ENCODE peak calls at places on chromosome 17, in nine cellular contexts. One of them, this sample, is unnamed.
A peak's percentile ranks its signal among the peaks of the same experiment; 100 is the strongest.

GRCh38 chr17:75078097-75079022 is 9.4 kb upstream of the SLC16A5 start:
- DNase-seq in CD14-positive monocyte: no peak
- DNase-seq in progenitor cell of endocrine pancreas: no peak
- DNase-seq in WTC11: no peak
- DNase-seq in BE2C: no peak
- DNase-seq in endothelial cell: no peak
- DNase-seq in tibial nerve: no peak
- DNase-seq in coronary artery: no peak
- DNase-seq in IMR-90: peak; percentile 78
- DNase-seq in this sample: no peak

GRCh38 chr17:9004132-9004960 is 17.0 kb upstream of the NTN1 start:
- DNase-seq in CD14-positive monocyte: no peak
- DNase-seq in progenitor cell of endocrine pancreas: no peak
- DNase-seq in WTC11: peak; percentile 52
- DNase-seq in BE2C: no peak
- DNase-seq in endothelial cell: peak; percentile 23
- DNase-seq in tibial nerve: no peak
- DNase-seq in coronary artery: no peak
- DNase-seq in IMR-90: no peak
- DNase-seq in this sample: no peak

GRCh38 chr17:81990836-81991683 is 13.6 kb downstream of the ASPSCR1 start:
- DNase-seq in CD14-positive monocyte: no peak
- DNase-seq in progenitor cell of endocrine pancreas: no peak
- DNase-seq in WTC11: no peak
- DNase-seq in BE2C: peak; percentile 18
- DNase-seq in endothelial cell: no peak
- DNase-seq in tibial nerve: no peak
- DNase-seq in coronary artery: no peak
- DNase-seq in IMR-90: no peak
- DNase-seq in this sample: no peak

GRCh38 chr17:30922235-30922993 is 669 bp downstream of the ADAP2 start:
- DNase-seq in CD14-positive monocyte: no peak
- DNase-seq in progenitor cell of endocrine pancreas: peak; percentile 11
- DNase-seq in WTC11: peak; percentile 38
- DNase-seq in BE2C: no peak
- DNase-seq in endothelial cell: peak; percentile 10
- DNase-seq in tibial nerve: no peak
- DNase-seq in coronary artery: no peak
- DNase-seq in IMR-90: no peak
- DNase-seq in this sample: peak; percentile 84

GRCh38 chr17:74212913-74213791 is at the start of gene TTYH2:
- DNase-seq in CD14-positive monocyte: peak; percentile 85
- DNase-seq in progenitor cell of endocrine pancreas: peak; percentile 39
- DNase-seq in WTC11: peak; percentile 74
- DNase-seq in BE2C: peak; percentile 92
- DNase-seq in endothelial cell: peak; percentile 75
- DNase-seq in tibial nerve: peak; percentile 85
- DNase-seq in coronary artery: peak; percentile 93
- DNase-seq in IMR-90: peak; percentile 82
- DNase-seq in this sample: peak; percentile 90

GRCh38 chr17:43676471-43676870 is 14.7 kb upstream of the MEOX1 start:
- DNase-seq in CD14-positive monocyte: no peak
- DNase-seq in progenitor cell of endocrine pancreas: no peak
- DNase-seq in WTC11: no peak
- DNase-seq in BE2C: no peak
- DNase-seq in endothelial cell: no peak
- DNase-seq in tibial nerve: no peak
- DNase-seq in coronary artery: no peak
- DNase-seq in IMR-90: no peak
- DNase-seq in this sample: no peak

GRCh38 chr17:40312893-40313659 is 4.1 kb downstream of the RARA start:
- DNase-seq in CD14-positive monocyte: no peak
- DNase-seq in progenitor cell of endocrine pancreas: no peak
- DNase-seq in WTC11: peak; percentile 6
- DNase-seq in BE2C: no peak
- DNase-seq in endothelial cell: no peak
- DNase-seq in tibial nerve: peak; percentile 11
- DNase-seq in coronary artery: peak; percentile 73
- DNase-seq in IMR-90: no peak
- DNase-seq in this sample: no peak

GRCh38 chr17:75845058-75845711 is 981 bp upstream of the UNC13D start:
- DNase-seq in CD14-positive monocyte: peak; percentile 94
- DNase-seq in progenitor cell of endocrine pancreas: peak; percentile 55
- DNase-seq in WTC11: peak; percentile 88
- DNase-seq in BE2C: peak; percentile 94
- DNase-seq in endothelial cell: peak; percentile 70
- DNase-seq in tibial nerve: peak; percentile 59
- DNase-seq in coronary artery: peak; percentile 96
- DNase-seq in IMR-90: peak; percentile 73
- DNase-seq in this sample: peak; percentile 85

GRCh38 chr17:2214047-2214717 is 89.4 kb downstream of the SMG6 start:
- DNase-seq in CD14-positive monocyte: peak; percentile 62
- DNase-seq in progenitor cell of endocrine pancreas: no peak
- DNase-seq in WTC11: no peak
- DNase-seq in BE2C: no peak
- DNase-seq in endothelial cell: no peak
- DNase-seq in tibial nerve: peak; percentile 39
- DNase-seq in coronary artery: peak; percentile 82
- DNase-seq in IMR-90: peak; percentile 93
- DNase-seq in this sample: no peak

GRCh38 chr17:36934144-36934758 is 3.0 kb upstream of the LHX1 start:
- DNase-seq in CD14-positive monocyte: no peak
- DNase-seq in progenitor cell of endocrine pancreas: no peak
- DNase-seq in WTC11: peak; percentile 46
- DNase-seq in BE2C: no peak
- DNase-seq in endothelial cell: no peak
- DNase-seq in tibial nerve: no peak
- DNase-seq in coronary artery: peak; percentile 62
- DNase-seq in IMR-90: no peak
- DNase-seq in this sample: no peak

GRCh38 chr17:12627177-12627629 is 38.5 kb upstream of the MYOCD start:
- DNase-seq in CD14-positive monocyte: no peak
- DNase-seq in progenitor cell of endocrine pancreas: no peak
- DNase-seq in WTC11: no peak
- DNase-seq in BE2C: no peak
- DNase-seq in endothelial cell: no peak
- DNase-seq in tibial nerve: peak; percentile 24
- DNase-seq in coronary artery: peak; percentile 91
- DNase-seq in IMR-90: peak; percentile 100
- DNase-seq in this sample: no peak

GRCh38 chr17:71202449-71202848 is 918.4 kb upstream of the SOX9 start:
- DNase-seq in CD14-positive monocyte: no peak
- DNase-seq in progenitor cell of endocrine pancreas: no peak
- DNase-seq in WTC11: no peak
- DNase-seq in BE2C: no peak
- DNase-seq in endothelial cell: no peak
- DNase-seq in tibial nerve: no peak
- DNase-seq in coronary artery: no peak
- DNase-seq in IMR-90: no peak
- DNase-seq in this sample: no peak

DNA sequence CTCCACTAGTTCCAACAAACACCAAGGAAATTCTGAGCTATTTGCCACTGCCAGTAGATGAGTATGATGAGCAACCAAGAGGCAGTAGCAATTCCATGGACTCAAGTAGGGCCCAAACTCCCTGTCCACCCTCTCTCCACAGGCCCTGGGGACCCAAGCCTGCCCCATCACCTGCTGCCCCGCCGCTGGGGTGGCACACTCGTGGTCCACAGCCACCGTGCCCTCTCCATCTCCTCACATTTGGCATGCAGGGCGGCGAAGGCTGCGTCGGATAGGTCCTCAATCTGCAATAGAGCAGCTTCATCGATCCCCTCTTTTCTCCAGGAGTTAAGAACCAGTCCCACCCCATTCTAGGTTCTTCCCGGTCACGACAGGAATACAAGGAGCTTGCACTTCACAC is 33.9 kb downstream of the STH start:
- DNase-seq in CD14-positive monocyte: no peak
- DNase-seq in progenitor cell of endocrine pancreas: no peak
- DNase-seq in WTC11: no peak
- DNase-seq in BE2C: no peak
- DNase-seq in endothelial cell: no peak
- DNase-seq in tibial nerve: no peak
- DNase-seq in coronary artery: no peak
- DNase-seq in IMR-90: no peak
- DNase-seq in this sample: no peak
- TF ChIP-seq CTCF in CD14-positive monocyte: no peak
- TF ChIP-seq CTCF in progenitor cell of endocrine pancreas: no peak
- TF ChIP-seq CTCF in WTC11: no peak
- TF ChIP-seq CTCF in BE2C: no peak
- TF ChIP-seq CTCF in endothelial cell: no peak
- TF ChIP-seq CTCF in tibial nerve: no peak
- TF ChIP-seq CTCF in coronary artery: no peak
- TF ChIP-seq CTCF in IMR-90: no peak
- TF ChIP-seq CTCF in this sample: no peak

DNA sequence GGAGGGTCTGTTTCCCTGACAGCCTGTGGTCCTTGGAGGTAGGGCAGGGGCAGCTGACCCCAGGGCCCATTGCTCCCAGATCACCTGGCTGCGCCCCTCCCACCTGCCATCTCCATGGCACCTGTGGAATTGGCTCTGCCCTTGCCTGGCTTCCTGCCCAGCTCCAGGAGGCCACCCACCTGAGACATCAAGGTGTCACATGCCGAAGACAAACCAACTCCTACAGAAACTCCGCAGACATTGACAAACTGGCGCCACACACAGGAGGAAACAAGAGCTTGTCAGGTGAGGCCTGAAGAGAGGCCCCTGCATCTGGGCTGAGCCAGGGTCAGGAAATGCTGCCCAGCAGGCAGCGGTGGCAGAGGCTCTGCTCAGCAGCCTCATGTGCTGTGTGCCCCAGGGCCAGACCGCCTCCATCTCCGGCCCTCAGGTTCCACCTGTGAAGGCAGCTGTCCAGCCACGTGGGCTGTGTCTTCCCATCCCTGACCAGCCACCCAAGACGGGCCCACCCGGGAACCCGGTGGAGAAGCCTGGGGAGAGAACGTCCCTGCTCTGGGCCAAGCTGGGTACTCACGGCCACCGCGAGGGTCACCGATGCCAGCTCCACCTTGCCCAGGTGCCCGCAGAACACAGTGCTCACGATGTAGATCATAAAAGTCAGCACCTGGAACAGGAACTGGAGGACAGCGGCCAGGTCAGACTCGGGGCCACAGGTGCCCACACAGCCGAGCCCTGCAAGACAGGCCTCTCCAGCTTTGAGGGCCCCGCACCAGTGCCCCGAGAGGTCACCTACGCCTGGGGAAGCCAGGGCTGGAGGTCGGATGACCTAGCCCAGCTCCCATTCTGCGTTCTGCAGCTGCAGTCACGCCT is 1.6 kb downstream of the SLC47A2 start:
- DNase-seq in CD14-positive monocyte: no peak
- DNase-seq in progenitor cell of endocrine pancreas: no peak
- DNase-seq in WTC11: no peak
- DNase-seq in BE2C: no peak
- DNase-seq in endothelial cell: no peak
- DNase-seq in tibial nerve: no peak
- DNase-seq in coronary artery: peak; percentile 65
- DNase-seq in IMR-90: no peak
- DNase-seq in this sample: no peak
- TF ChIP-seq CTCF in CD14-positive monocyte: no peak
- TF ChIP-seq CTCF in progenitor cell of endocrine pancreas: no peak
- TF ChIP-seq CTCF in WTC11: no peak
- TF ChIP-seq CTCF in BE2C: no peak
- TF ChIP-seq CTCF in endothelial cell: no peak
- TF ChIP-seq CTCF in tibial nerve: no peak
- TF ChIP-seq CTCF in coronary artery: no peak
- TF ChIP-seq CTCF in IMR-90: no peak
- TF ChIP-seq CTCF in this sample: no peak

GRCh38 chr17:19676901-19677300 is 28.4 kb downstream of the ALDH3A2 start:
- DNase-seq in CD14-positive monocyte: no peak
- DNase-seq in progenitor cell of endocrine pancreas: no peak
- DNase-seq in WTC11: no peak
- DNase-seq in BE2C: no peak
- DNase-seq in endothelial cell: no peak
- DNase-seq in tibial nerve: no peak
- DNase-seq in coronary artery: no peak
- DNase-seq in IMR-90: no peak
- DNase-seq in this sample: peak; percentile 17

GRCh38 chr17:19683117-19683516 is 33.3 kb downstream of the SLC47A2 start:
- DNase-seq in CD14-positive monocyte: no peak
- DNase-seq in progenitor cell of endocrine pancreas: no peak
- DNase-seq in WTC11: no peak
- DNase-seq in BE2C: no peak
- DNase-seq in endothelial cell: no peak
- DNase-seq in tibial nerve: no peak
- DNase-seq in coronary artery: no peak
- DNase-seq in IMR-90: no peak
- DNase-seq in this sample: peak; percentile 38

GRCh38 chr17:19677736-19678379 is 29.3 kb downstream of the ALDH3A2 start:
- DNase-seq in CD14-positive monocyte: no peak
- DNase-seq in progenitor cell of endocrine pancreas: no peak
- DNase-seq in WTC11: no peak
- DNase-seq in BE2C: no peak
- DNase-seq in endothelial cell: no peak
- DNase-seq in tibial nerve: no peak
- DNase-seq in coronary artery: no peak
- DNase-seq in IMR-90: no peak
- DNase-seq in this sample: peak; percentile 23

DNA sequence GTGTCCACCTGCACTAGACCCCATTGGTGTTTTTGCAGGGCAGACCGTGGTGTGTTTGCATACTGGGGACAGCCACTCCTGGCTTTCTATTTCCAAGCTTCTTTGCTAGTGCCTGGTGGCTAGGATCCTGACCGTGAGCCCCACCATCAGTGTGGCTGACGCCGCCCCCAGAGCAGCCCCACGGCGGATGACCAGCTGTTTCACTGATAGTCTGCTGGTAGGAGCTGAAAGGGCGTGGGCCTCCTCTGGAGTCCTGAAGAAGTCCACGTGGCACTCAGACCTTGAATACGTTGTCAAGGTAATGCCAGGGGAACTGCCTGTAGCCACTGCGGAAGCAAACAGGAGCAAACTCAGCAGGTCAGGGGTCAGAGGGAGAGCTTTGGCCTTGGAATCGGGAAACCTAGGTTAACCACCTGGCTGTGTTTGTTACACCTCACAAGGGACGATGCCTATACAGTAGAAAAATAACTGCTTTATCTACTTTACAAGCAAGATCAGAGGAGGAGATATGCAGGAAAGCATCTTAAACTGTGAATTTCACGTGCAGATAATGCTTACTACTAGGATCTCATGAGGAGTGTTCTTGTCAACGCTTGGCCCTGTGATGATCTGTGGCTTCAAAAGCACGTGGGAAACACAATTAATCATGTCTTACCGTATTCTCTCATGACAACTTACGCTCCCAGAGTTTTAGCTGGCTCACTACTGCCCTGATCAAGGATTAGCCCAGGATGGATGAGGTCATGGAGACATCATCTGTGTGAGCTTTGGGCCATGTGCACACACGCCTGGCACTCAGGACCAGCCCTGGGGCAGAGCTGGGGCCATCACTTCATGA is 30.2 kb downstream of the ALDH3A2 start:
- DNase-seq in CD14-positive monocyte: no peak
- DNase-seq in progenitor cell of endocrine pancreas: no peak
- DNase-seq in WTC11: no peak
- DNase-seq in BE2C: no peak
- DNase-seq in endothelial cell: no peak
- DNase-seq in tibial nerve: no peak
- DNase-seq in coronary artery: no peak
- DNase-seq in IMR-90: no peak
- DNase-seq in this sample: peak; percentile 68
- TF ChIP-seq CTCF in CD14-positive monocyte: no peak
- TF ChIP-seq CTCF in progenitor cell of endocrine pancreas: no peak
- TF ChIP-seq CTCF in WTC11: no peak
- TF ChIP-seq CTCF in BE2C: no peak
- TF ChIP-seq CTCF in endothelial cell: no peak
- TF ChIP-seq CTCF in tibial nerve: no peak
- TF ChIP-seq CTCF in coronary artery: no peak
- TF ChIP-seq CTCF in IMR-90: no peak
- TF ChIP-seq CTCF in this sample: no peak

GRCh38 chr17:69978056-69978646 is 96.9 kb upstream of the KCNJ16 start:
- DNase-seq in CD14-positive monocyte: no peak
- DNase-seq in progenitor cell of endocrine pancreas: no peak
- DNase-seq in WTC11: no peak
- DNase-seq in BE2C: no peak
- DNase-seq in endothelial cell: no peak
- DNase-seq in tibial nerve: no peak
- DNase-seq in coronary artery: no peak
- DNase-seq in IMR-90: no peak
- DNase-seq in this sample: no peak
- TF ChIP-seq CTCF in CD14-positive monocyte: no peak
- TF ChIP-seq CTCF in progenitor cell of endocrine pancreas: no peak
- TF ChIP-seq CTCF in WTC11: no peak
- TF ChIP-seq CTCF in BE2C: no peak
- TF ChIP-seq CTCF in endothelial cell: no peak
- TF ChIP-seq CTCF in tibial nerve: no peak
- TF ChIP-seq CTCF in coronary artery: no peak
- TF ChIP-seq CTCF in IMR-90: no peak
- TF ChIP-seq CTCF in this sample: no peak

This sample was measured in osteocyte.